ENCODE peak calls at places on chromosomes 3 and 15, in six cellular contexts. M is mesendoderm, Z is IMR-90, L is neuronal stem cell, E is H9, Y is mesenchymal stem cell. P is an unnamed sample.
A peak's percentile ranks its signal among the peaks of the same experiment; 100 is the strongest.

GRCh38 chr15:63283126-63283525 is 5.7 kb downstream of the APH1B start:
- DNase-seq in Y (no peak), M (no peak), Z (no peak), E (no peak), L (no peak), P (peak; percentile 54)

GRCh38 chr15:94838281-94838680 is 606.9 kb downstream of the MCTP2 start:
- DNase-seq in Y (no peak), M (no peak), Z (no peak), E (no peak), L (no peak), P (no peak)

GRCh38 chr3:134901461-134901860 is 106.4 kb downstream of the EPHB1 start:
- DNase-seq in E (peak; percentile 45), M (no peak), L (no peak), Y (no peak), Z (no peak), P (no peak)

GRCh38 chr3:53712817-53713388 is 133.3 kb downstream of the CHDH start:
- DNase-seq in Z (no peak), E (no peak), M (no peak), Y (no peak), L (no peak), P (no peak)

GRCh38 chr15:74892313-74892712 is 2.5 kb downstream of the MPI start:
- DNase-seq in Y (no peak), L (no peak), M (no peak), Z (no peak), E (no peak), P (no peak)

GRCh38 chr3:151770941-151771340 is 37.2 kb downstream of the AADACL2 start:
- DNase-seq in E (no peak), Y (peak; percentile 62), Z (no peak), M (no peak), L (no peak), P (peak; percentile 46)

GRCh38 chr3:9023191-9023590 is 59.9 kb upstream of the RAD18 start:
- DNase-seq in Z (no peak), Y (no peak), E (no peak), L (no peak), M (no peak), P (no peak)

GRCh38 chr3:192303235-192303634 is 424.1 kb downstream of the FGF12 start:
- DNase-seq in E (no peak), L (peak; percentile 4), M (peak; percentile 14), Z (no peak), Y (no peak), P (no peak)

GRCh38 chr3:2923390-2923789 is 186.8 kb downstream of the IL5RA start:
- DNase-seq in E (no peak), Z (no peak), Y (no peak), M (peak; percentile 5), L (no peak), P (no peak)

GRCh38 chr3:32109256-32109655 is 2.8 kb downstream of the GPD1L start:
- DNase-seq in Z (peak; percentile 39), M (peak; percentile 27), Y (peak; percentile 26), E (no peak), L (no peak), P (peak; percentile 9)

GRCh38 chr3:48852151-48852550 is 4.5 kb upstream of the PRKAR2A start:
- DNase-seq in Z (no peak), L (no peak), E (no peak), M (no peak), Y (no peak), P (no peak)
- H4K8ac ChIP-seq in Z (no peak overlapping the region), L (no peak overlapping the region), E (no peak overlapping the region), M (no peak overlapping the region), Y (no peak overlapping the region), P (no peak overlapping the region)

DNA sequence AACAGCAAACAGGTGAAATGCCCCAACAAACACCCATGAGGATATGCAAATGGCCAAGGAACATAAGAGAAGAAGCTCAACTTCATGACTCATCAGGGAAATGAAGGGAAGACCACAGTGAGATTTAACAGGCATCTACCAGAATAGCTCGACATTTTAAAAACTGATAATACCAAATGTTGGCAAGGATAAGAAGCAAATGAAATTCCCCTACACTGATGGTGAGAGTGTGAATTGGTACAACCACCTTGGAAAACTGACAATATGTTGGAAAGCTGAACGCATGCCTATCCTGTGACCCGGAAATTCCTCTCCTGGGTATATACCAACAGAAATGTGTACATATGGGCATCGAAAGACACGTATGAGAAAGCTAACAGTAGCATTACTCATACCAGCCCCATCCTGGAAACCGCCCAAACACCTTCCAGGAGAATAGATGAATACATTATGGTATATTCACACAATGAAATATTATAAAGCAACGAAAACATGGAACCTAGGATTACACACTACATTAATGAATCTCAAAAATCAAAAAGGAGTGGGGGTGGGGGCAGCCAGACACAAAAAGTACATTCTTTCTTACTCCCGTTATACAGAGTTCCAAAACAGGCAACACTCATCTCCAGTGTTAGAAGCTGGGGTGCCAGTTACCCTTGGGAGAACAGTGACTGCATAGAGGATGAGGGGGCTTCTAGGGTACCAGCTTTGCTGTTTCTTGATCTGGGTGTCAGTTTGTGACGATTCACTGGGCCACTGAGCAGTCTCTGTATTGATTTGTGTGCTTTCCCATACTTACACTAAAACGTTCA is 16.9 kb downstream of the RFTN1 start:
- DNase-seq in Z (no peak), Y (no peak), E (no peak), L (no peak), M (no peak), P (no peak)
- H3K4me2 ChIP-seq in Z (no peak overlapping the region), Y (no peak overlapping the region), E (no peak overlapping the region), L (no peak overlapping the region), M (no peak overlapping the region), P (no peak overlapping the region)

DNA sequence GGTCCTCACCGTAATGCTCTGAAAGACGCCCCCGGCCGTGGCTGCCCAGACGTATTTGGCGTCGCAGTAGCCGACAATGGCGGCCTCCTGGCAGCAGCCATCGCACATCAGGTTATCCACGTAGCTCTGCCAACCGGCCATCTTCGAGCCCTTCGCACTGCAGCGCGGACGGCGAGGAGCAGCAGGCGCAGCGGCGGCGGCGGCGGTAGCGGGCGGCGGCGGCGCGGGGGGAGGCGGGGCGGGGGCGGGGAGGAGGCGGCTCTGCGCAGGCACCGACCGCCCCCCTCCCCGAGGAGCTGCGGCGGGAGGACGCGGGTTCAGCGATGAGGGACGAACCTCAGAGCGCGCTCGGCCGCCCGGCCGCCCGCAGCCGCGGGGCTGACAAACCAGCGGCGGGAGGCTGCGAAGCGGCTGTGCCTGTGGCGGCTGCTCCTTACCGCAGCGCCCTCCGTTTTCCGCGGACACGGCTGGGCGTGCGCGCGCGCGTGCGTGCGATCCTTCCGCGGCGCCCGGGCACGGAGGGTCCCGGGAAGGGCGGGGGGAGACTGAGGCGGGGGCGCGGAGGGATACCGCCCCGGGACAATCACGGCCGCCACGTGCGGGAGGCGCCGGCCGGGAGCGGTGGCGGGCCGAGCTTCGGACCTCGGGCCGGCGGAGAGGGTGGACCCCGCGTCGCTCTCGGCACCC is at the start of gene PFN2:
- DNase-seq in L (peak; percentile 88), Z (peak; percentile 73), M (peak; percentile 90), E (peak; percentile 76), Y (peak; percentile 81), P (peak; percentile 79)
- H3K4ac ChIP-seq in L (peak within 1 kb of the TSS; percentile 100), Z (peak within 1 kb of the TSS; percentile 95), M (peak within 1 kb of the TSS; percentile 99), E (peak within 1 kb of the TSS; percentile 2), Y (peak within 1 kb of the TSS; percentile 100), P (peak within 1 kb of the TSS; percentile 98)

DNA sequence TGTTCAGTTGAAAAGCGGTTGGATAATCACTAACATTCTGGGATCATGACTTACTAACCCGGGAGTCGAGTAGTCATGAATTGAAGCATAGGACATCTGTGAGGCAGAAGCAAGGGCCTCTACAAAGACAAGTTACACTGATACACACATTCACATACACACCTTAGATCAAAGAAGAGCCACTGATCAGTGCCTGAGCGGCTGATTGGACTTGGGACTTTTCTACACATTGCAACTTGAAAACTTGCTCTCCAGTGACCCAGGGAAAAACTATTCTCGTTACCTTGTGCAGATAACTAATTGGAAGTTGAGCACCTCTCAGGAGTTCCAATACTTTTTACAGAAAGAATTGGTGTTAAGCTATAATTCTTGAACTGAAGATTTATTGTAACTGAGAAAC is 206.0 kb downstream of the CDIN1 start:
- DNase-seq in Y (no peak), M (no peak), Z (no peak), L (no peak), E (no peak), P (no peak)
- H4K8ac ChIP-seq in Y (no peak overlapping the region), M (no peak overlapping the region), Z (no peak overlapping the region), L (no peak overlapping the region), E (no peak overlapping the region), P (no peak overlapping the region)

GRCh38 chr3:186630950-186631624 is 9.1 kb upstream of the FETUB start:
- DNase-seq in L (no peak), Y (no peak), Z (no peak), E (no peak), M (no peak), P (no peak)
- H3K4me2 ChIP-seq in L (no peak overlapping the region), Y (no peak overlapping the region), Z (no peak overlapping the region), E (no peak overlapping the region), M (no peak overlapping the region), P (no peak overlapping the region)

DNA sequence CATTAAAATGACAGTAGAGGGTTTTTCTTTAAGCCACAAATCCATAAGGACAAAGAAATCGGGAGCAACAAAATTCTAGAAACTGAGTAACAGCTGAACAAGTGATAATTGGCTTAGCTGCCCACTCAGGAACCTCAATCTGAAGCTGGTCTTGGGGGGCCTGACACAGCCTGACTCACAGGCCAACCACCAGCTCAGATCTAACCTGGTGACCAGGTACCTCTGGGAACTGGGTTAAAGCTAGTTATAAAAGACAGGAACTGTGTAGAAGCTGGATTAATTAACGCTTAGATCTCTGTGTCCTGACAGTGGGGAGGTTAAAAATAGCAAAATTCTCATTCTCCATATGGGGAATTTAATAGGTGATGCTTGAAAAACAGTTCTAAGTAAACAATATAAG is 161.9 kb downstream of the PLCL2 start:
- DNase-seq in M (no peak), L (no peak), E (no peak), Y (no peak), Z (no peak), P (no peak)
- H3K4ac ChIP-seq in M (no peak overlapping the region), L (no peak overlapping the region), E (no peak overlapping the region), Y (no peak overlapping the region), Z (no peak overlapping the region), P (no peak overlapping the region)

GRCh38 chr15:101453123-101454120 is 36.1 kb downstream of the PCSK6 start:
- DNase-seq in M (no peak), Z (no peak), L (no peak), E (no peak), Y (no peak), P (no peak)
- H4K8ac ChIP-seq in M (no peak overlapping the region), Z (no peak overlapping the region), L (no peak overlapping the region), E (no peak overlapping the region), Y (no peak overlapping the region), P (no peak overlapping the region)

DNA sequence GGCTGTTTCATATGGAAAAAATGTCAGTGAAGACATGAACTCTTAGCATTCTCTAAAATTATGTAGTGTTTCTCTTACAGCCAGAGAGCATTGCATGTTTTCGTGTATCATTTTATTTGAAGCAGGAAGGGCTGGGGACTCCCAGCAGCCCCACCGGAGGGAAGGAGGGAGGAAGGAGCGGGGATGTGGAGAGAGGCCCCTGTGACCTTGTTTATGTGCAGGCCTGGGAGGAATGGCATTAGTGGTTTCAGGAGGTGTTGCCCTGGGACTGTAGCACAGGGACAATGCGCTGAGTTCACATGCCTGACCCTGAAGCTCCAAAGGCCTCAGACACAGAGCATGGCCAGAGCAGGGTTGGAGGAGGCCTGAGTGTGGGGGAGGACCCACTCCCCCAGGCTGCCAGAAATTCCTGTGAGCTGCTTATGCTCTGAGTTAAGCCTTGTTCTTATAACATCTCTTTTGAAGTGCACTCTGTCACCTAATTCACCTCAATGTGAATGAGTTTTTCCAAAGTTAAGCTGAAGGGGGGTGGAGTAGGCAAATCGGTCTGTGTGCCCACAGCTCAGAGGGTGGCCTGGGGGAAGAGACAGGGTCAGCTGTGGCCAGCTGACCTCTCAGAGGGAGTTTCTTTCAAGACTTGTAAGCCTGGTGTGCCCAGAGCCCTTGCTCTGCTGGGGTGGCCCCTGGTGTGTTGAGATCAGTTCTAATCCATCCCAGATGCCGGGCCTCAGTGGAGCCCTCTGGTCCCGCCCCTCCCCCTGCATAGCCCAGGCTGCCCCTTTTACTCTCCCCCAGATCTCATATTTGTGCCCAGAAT is 3.9 kb upstream of the RNU6-1 start:
- DNase-seq in L (peak; percentile 92), Z (peak; percentile 56), M (peak; percentile 93), Y (peak; percentile 76), E (no peak), P (peak; percentile 46)
- H3K4me2 ChIP-seq in L (peak overlapping the region; percentile 45), Z (peak overlapping the region; percentile 22), M (no peak overlapping the region), Y (no peak overlapping the region), E (no peak overlapping the region), P (peak overlapping the region; percentile 17)

GRCh38 chr3:10235551-10235950 is 12.7 kb upstream of the TATDN2 start:
- DNase-seq in L (no peak), E (no peak), M (no peak), Y (no peak), Z (no peak), P (no peak)
- H3K4ac ChIP-seq in L (no peak overlapping the region), E (no peak overlapping the region), M (no peak overlapping the region), Y (no peak overlapping the region), Z (no peak overlapping the region), P (no peak overlapping the region)

P was measured in trophoblast cell.